ENCODE peak calls at places on chromosomes 7 and 10, in nine cellular contexts. A, V, F, B, J, Z, I, C and D are unnamed samples.

GRCh38 chr7:105268056-105268455 is 120.7 kb downstream of the SRPK2 start:
- DNase-seq in B (no peak), J (peak; percentile 63), Z (no peak), C (peak; percentile 45), F (peak; percentile 65), V (no peak), A (no peak), I (peak; percentile 21), D (no peak)

GRCh38 chr7:149686001-149686400 is 87.4 kb downstream of the ZNF467 start:
- DNase-seq in F (peak; percentile 20), I (no peak), V (no peak), B (no peak), J (peak; percentile 68), Z (peak; percentile 64), C (no peak), A (no peak), D (no peak)

GRCh38 chr7:50868426-50869100 is 85.9 kb upstream of the GRB10 start:
- DNase-seq in B (no peak), Z (no peak), F (peak; percentile 64), I (no peak), C (no peak), V (no peak), J (no peak), A (no peak), D (no peak)

GRCh38 chr7:128163473-128163872 is 77.6 kb upstream of the LEP start:
- DNase-seq in A (no peak), J (no peak), C (no peak), V (no peak), B (no peak), Z (no peak), I (no peak), F (no peak), D (no peak)

GRCh38 chr10:44341901-44342300 is 43.0 kb downstream of the CXCL12 start:
- DNase-seq in A (no peak), V (no peak), C (no peak), B (no peak), F (no peak), I (no peak), Z (no peak), J (no peak), D (no peak)

GRCh38 chr7:234712-235553 is 42.6 kb downstream of the FAM20C start:
- DNase-seq in J (peak; percentile 71), C (no peak), A (no peak), Z (no peak), B (no peak), V (no peak), F (peak; percentile 90), I (peak; percentile 49), D (no peak)

GRCh38 chr7:105896407-105896842 is 20.0 kb upstream of the ATXN7L1 start:
- DNase-seq in F (no peak), Z (no peak), I (peak; percentile 25), J (peak; percentile 18), A (peak; percentile 99), V (no peak), B (no peak), C (no peak), D (no peak)

GRCh38 chr7:16916111-16916639 is 34.4 kb upstream of the AGR3 start:
- DNase-seq in A (no peak), F (peak; percentile 92), J (peak; percentile 59), I (peak; percentile 61), Z (no peak), B (no peak), V (no peak), C (no peak), D (no peak)

GRCh38 chr10:78963074-78964034 is 105.4 kb upstream of the ZMIZ1 start:
- DNase-seq in A (no peak), J (no peak), Z (no peak), C (no peak), V (no peak), B (no peak), F (no peak), I (no peak), D (no peak)

GRCh38 chr7:132653364-132653930 is 77.2 kb upstream of the PLXNA4 start:
- DNase-seq in B (no peak), A (no peak), I (no peak), Z (no peak), J (no peak), V (no peak), C (no peak), F (no peak), D (no peak)

GRCh38 chr10:74977913-74978847 is 133.3 kb upstream of the SAMD8 start:
- DNase-seq in J (no peak), Z (no peak), F (no peak), C (no peak), B (peak; percentile 51), A (no peak), I (no peak), V (peak; percentile 42), D (no peak)

GRCh38 chr7:80039255-80039884 is 95.3 kb upstream of the GNAI1 start:
- DNase-seq in Z (no peak), B (no peak), F (no peak), C (no peak), J (no peak), V (no peak), A (peak; percentile 27), I (peak; percentile 9), D (no peak)

GRCh38 chr10:104260775-104261115 is 6.1 kb downstream of the GSTO1 start:
- DNase-seq in V (no peak), I (no peak), A (no peak), F (peak; percentile 52), Z (no peak), J (peak; percentile 75), C (no peak), B (no peak), D (no peak)

GRCh38 chr7:38190010-38190409 is 12.0 kb downstream of the STARD3NL start:
- DNase-seq in A (no peak), F (peak; percentile 40), I (no peak), Z (no peak), B (no peak), C (no peak), V (no peak), J (no peak), D (no peak)

GRCh38 chr7:27576360-27576944 is 86.2 kb downstream of the HIBADH start:
- DNase-seq in Z (no peak), J (peak; percentile 66), A (peak; percentile 74), C (no peak), B (no peak), I (peak; percentile 70), V (no peak), F (peak; percentile 52), D (peak; percentile 72)

GRCh38 chr7:149436358-149436757 is 24.5 kb downstream of the ZNF777 start:
- DNase-seq in F (no peak), J (no peak), B (no peak), A (no peak), Z (no peak), I (no peak), V (no peak), C (no peak), D (no peak)

GRCh38 chr10:79266543-79267312 is 80.5 kb upstream of the PPIF start:
- DNase-seq in A (no peak), J (peak; percentile 89), V (no peak), I (peak; percentile 60), Z (no peak), B (peak; percentile 53), F (peak; percentile 94), C (peak; percentile 78), D (no peak)

GRCh38 chr10:73734028-73734720 is 10.0 kb upstream of the SEC24C start:
- DNase-seq in F (no peak), B (no peak), C (no peak), I (no peak), V (no peak), J (no peak), A (no peak), Z (no peak), D (no peak)

GRCh38 chr7:21507627-21508343 is 35.1 kb upstream of the DNAH11 start:
- DNase-seq in F (peak; percentile 57), Z (no peak), C (no peak), B (peak; percentile 53), A (no peak), J (peak; percentile 63), V (no peak), I (peak; percentile 40), D (no peak)

GRCh38 chr7:65509368-65510186 is 135.9 kb downstream of the ZNF92 start:
- DNase-seq in C (no peak), B (peak; percentile 25), F (no peak), Z (no peak), V (peak; percentile 18), A (no peak), I (no peak), J (no peak), D (no peak)

GRCh38 chr10:118210276-118210675 is 131.8 kb downstream of the FAM204A start:
- DNase-seq in Z (no peak), V (no peak), B (no peak), C (no peak), A (no peak), J (no peak), F (no peak), I (no peak), D (no peak)

GRCh38 chr10:8412541-8412940 is 358.1 kb downstream of the GATA3 start:
- DNase-seq in B (no peak), A (no peak), J (no peak), F (no peak), I (no peak), V (no peak), C (no peak), Z (no peak), D (no peak)

GRCh38 chr10:121926157-121926556 is 1.7 kb downstream of the ATE1 start:
- DNase-seq in V (no peak), Z (peak; percentile 40), I (no peak), A (no peak), B (no peak), C (no peak), F (no peak), J (no peak), D (no peak)

GRCh38 chr10:79331226-79331625 is 16.0 kb upstream of the PPIF start:
- DNase-seq in J (no peak), I (no peak), C (no peak), B (no peak), V (no peak), A (no peak), Z (no peak), F (no peak), D (no peak)

GRCh38 chr7:32400676-32401075 is 89.5 kb downstream of the LSM5 start:
- DNase-seq in B (no peak), C (no peak), F (no peak), A (no peak), V (no peak), Z (no peak), J (no peak), I (no peak), D (no peak)

GRCh38 chr7:98286701-98287485 is 5.4 kb downstream of the BRI3 start:
- DNase-seq in Z (no peak), V (no peak), J (no peak), B (no peak), I (peak; percentile 8), C (no peak), A (no peak), F (no peak), D (peak; percentile 34)

GRCh38 chr7:20651960-20652544 is 36.6 kb downstream of the ABCB5 start:
- DNase-seq in C (no peak), Z (no peak), A (peak; percentile 8), B (no peak), J (peak; percentile 32), F (no peak), V (no peak), I (peak; percentile 10), D (no peak)

GRCh38 chr10:78462728-78463228 is 429.1 kb downstream of the RPS24 start:
- DNase-seq in J (no peak), A (no peak), I (no peak), F (no peak), B (no peak), C (no peak), Z (no peak), V (no peak), D (no peak)

GRCh38 chr7:133912916-133913697 is 214.0 kb upstream of the LRGUK start:
- DNase-seq in V (no peak), A (no peak), C (no peak), I (no peak), J (no peak), Z (no peak), B (no peak), F (peak; percentile 37), D (no peak)

GRCh38 chr7:137873524-137873923 is 26.8 kb upstream of the DGKI start:
- DNase-seq in V (no peak), J (no peak), C (peak; percentile 67), I (no peak), Z (no peak), A (no peak), B (peak; percentile 37), F (peak; percentile 78), D (no peak)

GRCh38 chr7:128039487-128040099 is 8.4 kb upstream of the LRRC4 start:
- DNase-seq in J (no peak), A (no peak), I (no peak), C (no peak), Z (no peak), B (no peak), F (no peak), V (no peak), D (no peak)